ENCODE peak calls at places on chromosomes 7 and 10, in seven cellular contexts. K, I, X, P, A, M and V are unnamed samples.

GRCh38 chr10:79084972-79085597 is 16.3 kb downstream of the ZMIZ1 start:
- DNase-seq in K (no peak), I (no peak), X (no peak), P (no peak), A (no peak), M (no peak), V (no peak)

GRCh38 chr7:98174334-98175259 is 36.6 kb upstream of the BHLHA15 start:
- DNase-seq in K (no peak), I (no peak), X (no peak), P (peak), A (no peak), M (peak), V (peak)

GRCh38 chr7:30931161-30931926 is 19.7 kb downstream of the AQP1 start:
- DNase-seq in K (peak), I (peak), X (no peak), P (peak), A (no peak), M (peak), V (peak)

GRCh38 chr7:116142850-116143249 is 67.5 kb upstream of the TES start:
- DNase-seq in K (no peak), I (no peak), X (no peak), P (no peak), A (no peak), M (no peak), V (no peak)

GRCh38 chr10:93751832-93752231 is 5.9 kb upstream of the LGI1 start:
- DNase-seq in K (peak), I (no peak), X (peak), P (no peak), A (peak), M (no peak), V (no peak)

GRCh38 chr7:100589341-100589935 is 3.3 kb downstream of the FBXO24 start:
- DNase-seq in K (peak), I (no peak), X (no peak), P (peak), A (no peak), M (no peak), V (no peak)

GRCh38 chr7:45974540-45975360 is 53.7 kb upstream of the IGFBP3 start:
- DNase-seq in K (no peak), I (no peak), X (no peak), P (no peak), A (no peak), M (no peak), V (no peak)

GRCh38 chr10:132753596-132753995 is 32.4 kb downstream of the NKX6-2 start:
- DNase-seq in K (no peak), I (no peak), X (no peak), P (no peak), A (no peak), M (no peak), V (no peak)

GRCh38 chr7:101630591-101630990 is 1.5 kb upstream of the MYL10 start:
- DNase-seq in K (no peak), I (no peak), X (no peak), P (no peak), A (no peak), M (no peak), V (no peak)

GRCh38 chr7:76369011-76369410 is 10.2 kb upstream of the YWHAG start:
- DNase-seq in K (no peak), I (no peak), X (no peak), P (no peak), A (no peak), M (no peak), V (no peak)

GRCh38 chr10:13633689-13634088 is 46.9 kb downstream of the PRPF18 start:
- DNase-seq in K (peak), I (no peak), X (peak), P (peak), A (no peak), M (peak), V (peak)

GRCh38 chr10:92290076-92290836 is 622 bp downstream of the CPEB3 start:
- DNase-seq in K (peak), I (no peak), X (peak), P (no peak), A (peak), M (peak), V (peak)

GRCh38 chr10:7649673-7650330 is 17.0 kb downstream of the ITIH5 start:
- DNase-seq in K (no peak), I (no peak), X (no peak), P (no peak), A (peak), M (no peak), V (no peak)

GRCh38 chr7:441713-442421 is 77.8 kb downstream of the PDGFA start:
- DNase-seq in K (no peak), I (no peak), X (no peak), P (no peak), A (no peak), M (no peak), V (no peak)

GRCh38 chr10:17865351-17865750 is 56.2 kb downstream of the MRC1 start:
- DNase-seq in K (peak), I (no peak), X (no peak), P (no peak), A (no peak), M (no peak), V (no peak)

GRCh38 chr10:71143610-71144009 is 68.8 kb upstream of the UNC5B start:
- DNase-seq in K (no peak), I (no peak), X (no peak), P (no peak), A (no peak), M (no peak), V (no peak)

GRCh38 chr10:22652988-22653431 is 61.4 kb downstream of the PIP4K2A start:
- DNase-seq in K (no peak), I (no peak), X (no peak), P (no peak), A (no peak), M (no peak), V (no peak)

GRCh38 chr7:91941450-91941849 is 788 bp downstream of the AKAP9 start:
- DNase-seq in K (peak), I (no peak), X (peak), P (peak), A (no peak), M (peak), V (peak)

GRCh38 chr7:12269100-12269895 is 58.2 kb downstream of the TMEM106B start:
- DNase-seq in K (no peak), I (no peak), X (no peak), P (no peak), A (no peak), M (no peak), V (no peak)

GRCh38 chr7:16905300-16906044 is 23.7 kb upstream of the AGR3 start:
- DNase-seq in K (peak), I (no peak), X (peak), P (no peak), A (no peak), M (no peak), V (no peak)

GRCh38 chr7:156897673-156898072 is 4.7 kb upstream of the LMBR1 start:
- DNase-seq in K (peak), I (no peak), X (no peak), P (no peak), A (no peak), M (no peak), V (no peak)

GRCh38 chr10:60916025-60916424 is 28.0 kb downstream of the RHOBTB1 start:
- DNase-seq in K (peak), I (no peak), X (no peak), P (no peak), A (no peak), M (no peak), V (no peak)

GRCh38 chr7:2639994-2640830 is 8.4 kb downstream of the TTYH3 start:
- DNase-seq in K (no peak), I (no peak), X (no peak), P (no peak), A (no peak), M (peak), V (no peak)

GRCh38 chr7:121020652-121021051 is 32.1 kb downstream of the CPED1 start:
- DNase-seq in K (no peak), I (no peak), X (no peak), P (no peak), A (no peak), M (no peak), V (no peak)

GRCh38 chr7:84422790-84423189 is 228.2 kb upstream of the SEMA3A start:
- DNase-seq in K (no peak), I (no peak), X (no peak), P (no peak), A (no peak), M (no peak), V (no peak)

GRCh38 chr7:151744656-151745055 is 132.3 kb downstream of the PRKAG2 start:
- DNase-seq in K (no peak), I (no peak), X (no peak), P (no peak), A (no peak), M (no peak), V (no peak)

GRCh38 chr7:604038-604883 is 84.6 kb upstream of the PDGFA start:
- DNase-seq in K (no peak), I (peak), X (peak), P (peak), A (no peak), M (peak), V (peak)

GRCh38 chr7:137209151-137209822 is 134.2 kb downstream of the PTN start:
- DNase-seq in K (no peak), I (no peak), X (no peak), P (no peak), A (no peak), M (no peak), V (no peak)

GRCh38 chr10:119541046-119541445 is 1.5 kb downstream of the RGS10 start:
- DNase-seq in K (no peak), I (no peak), X (no peak), P (no peak), A (no peak), M (no peak), V (no peak)

GRCh38 chr10:97539523-97540200 is 32.9 kb upstream of the ANKRD2 start:
- DNase-seq in K (peak), I (peak), X (peak), P (peak), A (no peak), M (peak), V (peak)

GRCh38 chr10:119421887-119422684 is 120.4 kb downstream of the RGS10 start:
- DNase-seq in K (peak), I (no peak), X (no peak), P (peak), A (no peak), M (no peak), V (peak)

GRCh38 chr10:78781251-78781913 is 287.4 kb upstream of the ZMIZ1 start:
- DNase-seq in K (no peak), I (no peak), X (no peak), P (no peak), A (no peak), M (no peak), V (no peak)

GRCh38 chr7:158931899-158932298 is 75.5 kb downstream of the DYNC2I1 start:
- DNase-seq in K (no peak), I (no peak), X (no peak), P (no peak), A (no peak), M (no peak), V (no peak)

GRCh38 chr10:80609331-80609730 is 71.6 kb downstream of the SH2D4B start:
- DNase-seq in K (no peak), I (no peak), X (no peak), P (no peak), A (no peak), M (no peak), V (no peak)

GRCh38 chr10:80924063-80924952 is 386.6 kb downstream of the SH2D4B start:
- DNase-seq in K (peak), I (no peak), X (peak), P (peak), A (peak), M (peak), V (peak)

GRCh38 chr7:135204271-135204872 is 7.0 kb downstream of the WDR91 start:
- DNase-seq in K (no peak), I (peak), X (peak), P (peak), A (no peak), M (no peak), V (no peak)

GRCh38 chr7:135207739-135208416 is 3.4 kb downstream of the WDR91 start:
- DNase-seq in K (no peak), I (no peak), X (no peak), P (no peak), A (no peak), M (peak), V (no peak)

GRCh38 chr7:135205850-135206249 is 5.5 kb downstream of the WDR91 start:
- DNase-seq in K (no peak), I (no peak), X (no peak), P (no peak), A (no peak), M (no peak), V (no peak)

GRCh38 chr7:135206887-135207738 is 4.2 kb downstream of the WDR91 start:
- DNase-seq in K (no peak), I (no peak), X (no peak), P (no peak), A (no peak), M (no peak), V (no peak)

GRCh38 chr7:135204876-135205275 is 6.5 kb downstream of the WDR91 start:
- DNase-seq in K (no peak), I (no peak), X (no peak), P (no peak), A (no peak), M (peak), V (no peak)
- H3K27ac ChIP-seq in K (no peak), I (no peak), X (no peak), P (no peak), A (no peak), M (peak), V (no peak)

GRCh38 chr10:50437248-50437647 is 185.9 kb upstream of the ASAH2 start:
- DNase-seq in K (no peak), I (no peak), X (no peak), P (no peak), A (no peak), M (no peak), V (no peak)
- H3K27ac ChIP-seq in K (no peak), I (no peak), X (no peak), P (no peak), A (no peak), M (no peak), V (peak)

GRCh38 chr10:26464632-26465280 is 26.6 kb downstream of the APBB1IP start:
- DNase-seq in K (no peak), I (no peak), X (no peak), P (no peak), A (no peak), M (no peak), V (no peak)

GRCh38 chr10:26468691-26469090 is 30.6 kb downstream of the APBB1IP start:
- DNase-seq in K (no peak), I (no peak), X (no peak), P (no peak), A (no peak), M (no peak), V (no peak)

GRCh38 chr10:26467639-26468038 is 29.5 kb downstream of the APBB1IP start:
- DNase-seq in K (no peak), I (no peak), X (no peak), P (no peak), A (no peak), M (no peak), V (no peak)

GRCh38 chr10:26472440-26472778 is 34.3 kb downstream of the APBB1IP start:
- DNase-seq in K (no peak), I (no peak), X (no peak), P (no peak), A (no peak), M (no peak), V (no peak)

GRCh38 chr10:26468291-26468690 is 30.1 kb downstream of the APBB1IP start:
- DNase-seq in K (no peak), I (no peak), X (no peak), P (no peak), A (no peak), M (no peak), V (no peak)
- H3K27ac ChIP-seq in K (no peak), I (no peak), X (no peak), P (no peak), A (no peak), M (peak), V (no peak)

DNA sequence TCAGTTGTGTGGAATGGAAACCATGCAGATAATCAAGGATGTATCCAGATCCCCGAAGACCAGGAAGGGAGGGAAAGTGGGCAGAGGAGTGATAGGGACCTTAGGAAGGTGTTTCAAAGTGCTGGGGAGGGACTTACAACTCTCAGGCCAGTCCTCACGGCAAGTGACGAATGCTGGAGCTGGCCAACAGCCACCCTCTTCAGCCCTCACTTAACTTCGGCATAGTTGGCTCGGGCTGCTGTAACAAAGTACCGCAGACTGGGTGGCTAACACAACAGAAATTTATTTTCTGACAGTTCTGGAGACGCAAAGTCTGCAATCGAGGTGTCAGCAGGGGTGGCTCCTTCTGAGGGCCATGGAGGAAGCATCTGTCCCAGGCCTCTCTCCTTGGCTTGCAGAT is 265.9 kb upstream of the YAE1 start:
- DNase-seq in K (no peak), I (no peak), X (no peak), P (peak), A (no peak), M (no peak), V (no peak)
- H3K27ac ChIP-seq in K (no peak), I (no peak), X (no peak), P (peak), A (no peak), M (no peak), V (no peak)